ENCODE peak calls at places on chromosomes 3 and 15, in four cellular contexts. One of them, this sample, is unnamed.

GRCh38 chr3:134839990-134840389 is 44.9 kb downstream of the EPHB1 start:
- DNase-seq in adrenal gland: no peak
- DNase-seq in HCT116: no peak
- DNase-seq in CD4-positive, CD25-positive, alpha-beta regulatory T cell: no peak
- DNase-seq in this sample: no peak

GRCh38 chr3:41200669-41201021 is 1.3 kb downstream of the CTNNB1 start:
- DNase-seq in CD4-positive, CD25-positive, alpha-beta regulatory T cell: peak; percentile 18
- DNase-seq in adrenal gland: peak; percentile 27
- DNase-seq in HCT116: no peak
- DNase-seq in this sample: no peak

GRCh38 chr3:104878395-104878794 is 488.3 kb upstream of the ALCAM start:
- DNase-seq in HCT116: no peak
- DNase-seq in CD4-positive, CD25-positive, alpha-beta regulatory T cell: no peak
- DNase-seq in adrenal gland: no peak
- DNase-seq in this sample: no peak

GRCh38 chr15:38683382-38684242 is 119.0 kb upstream of the RASGRP1 start:
- DNase-seq in CD4-positive, CD25-positive, alpha-beta regulatory T cell: peak; percentile 77
- DNase-seq in adrenal gland: peak; percentile 69
- DNase-seq in HCT116: peak; percentile 27
- DNase-seq in this sample: peak; percentile 53

GRCh38 chr3:183815951-183816475 is 9.4 kb downstream of the MAP6D1 start:
- DNase-seq in HCT116: no peak
- DNase-seq in CD4-positive, CD25-positive, alpha-beta regulatory T cell: no peak
- DNase-seq in adrenal gland: peak; percentile 1
- DNase-seq in this sample: no peak

GRCh38 chr3:67484085-67484484 is 170.3 kb downstream of the SUCLG2 start:
- DNase-seq in HCT116: no peak
- DNase-seq in adrenal gland: peak; percentile 26
- DNase-seq in CD4-positive, CD25-positive, alpha-beta regulatory T cell: no peak
- DNase-seq in this sample: no peak

GRCh38 chr3:28791713-28792255 is 443.2 kb upstream of the AZI2 start:
- DNase-seq in HCT116: no peak
- DNase-seq in adrenal gland: no peak
- DNase-seq in CD4-positive, CD25-positive, alpha-beta regulatory T cell: no peak
- DNase-seq in this sample: peak; percentile 19

GRCh38 chr15:83845230-83845629 is 191.3 kb downstream of the ADAMTSL3 start:
- DNase-seq in CD4-positive, CD25-positive, alpha-beta regulatory T cell: no peak
- DNase-seq in adrenal gland: no peak
- DNase-seq in HCT116: no peak
- DNase-seq in this sample: no peak

GRCh38 chr15:31326729-31327673 is at the start of gene KLF13:
- DNase-seq in HCT116: no peak
- DNase-seq in adrenal gland: no peak
- DNase-seq in CD4-positive, CD25-positive, alpha-beta regulatory T cell: no peak
- DNase-seq in this sample: peak; percentile 61

GRCh38 chr15:87736401-87736800 is 520.1 kb downstream of the NTRK3 start:
- DNase-seq in CD4-positive, CD25-positive, alpha-beta regulatory T cell: no peak
- DNase-seq in adrenal gland: no peak
- DNase-seq in HCT116: no peak
- DNase-seq in this sample: no peak

GRCh38 chr15:82543155-82543554 is 2.9 kb upstream of the RPS17 start:
- DNase-seq in CD4-positive, CD25-positive, alpha-beta regulatory T cell: no peak
- DNase-seq in HCT116: no peak
- DNase-seq in adrenal gland: no peak
- DNase-seq in this sample: peak; percentile 46

GRCh38 chr3:42525212-42525611 is 22.8 kb downstream of the VIPR1 start:
- DNase-seq in CD4-positive, CD25-positive, alpha-beta regulatory T cell: no peak
- DNase-seq in HCT116: no peak
- DNase-seq in adrenal gland: no peak
- DNase-seq in this sample: no peak
- H3K4me1 ChIP-seq in CD4-positive, CD25-positive, alpha-beta regulatory T cell: peaks cover 44% of the 10 kb centered on the region
- H3K4me1 ChIP-seq in HCT116: no peaks in the 10 kb centered on the region
- H3K4me1 ChIP-seq in adrenal gland: no peaks in the 10 kb centered on the region
- H3K4me1 ChIP-seq in this sample: no peaks in the 10 kb centered on the region

GRCh38 chr15:67100124-67100791 is 34.9 kb downstream of the SMAD3 start:
- DNase-seq in CD4-positive, CD25-positive, alpha-beta regulatory T cell: no peak
- DNase-seq in HCT116: no peak
- DNase-seq in adrenal gland: no peak
- DNase-seq in this sample: no peak
- H3K4me1 ChIP-seq in CD4-positive, CD25-positive, alpha-beta regulatory T cell: peaks cover 83% of the 10 kb centered on the region
- H3K4me1 ChIP-seq in HCT116: peaks cover 72% of the 10 kb centered on the region
- H3K4me1 ChIP-seq in adrenal gland: peaks cover 23% of the 10 kb centered on the region
- H3K4me1 ChIP-seq in this sample: peaks cover 91% of the 10 kb centered on the region

GRCh38 chr3:172315401-172316091 is 132.7 kb downstream of the GHSR start:
- DNase-seq in CD4-positive, CD25-positive, alpha-beta regulatory T cell: no peak
- DNase-seq in adrenal gland: peak; percentile 72
- DNase-seq in HCT116: peak; percentile 35
- DNase-seq in this sample: no peak
- H3K4me1 ChIP-seq in CD4-positive, CD25-positive, alpha-beta regulatory T cell: no peaks in the 10 kb centered on the region
- H3K4me1 ChIP-seq in adrenal gland: peaks cover 72% of the 10 kb centered on the region
- H3K4me1 ChIP-seq in HCT116: peaks cover 34% of the 10 kb centered on the region
- H3K4me1 ChIP-seq in this sample: peaks cover 43% of the 10 kb centered on the region

GRCh38 chr3:46393011-46393410 is 13.9 kb downstream of the CCR5AS start:
- DNase-seq in CD4-positive, CD25-positive, alpha-beta regulatory T cell: no peak
- DNase-seq in adrenal gland: no peak
- DNase-seq in HCT116: no peak
- DNase-seq in this sample: no peak

GRCh38 chr3:46393554-46394434 is 13.1 kb downstream of the CCR5AS start:
- DNase-seq in HCT116: no peak
- DNase-seq in adrenal gland: no peak
- DNase-seq in CD4-positive, CD25-positive, alpha-beta regulatory T cell: no peak
- DNase-seq in this sample: no peak

GRCh38 chr3:46396129-46396528 is 10.7 kb downstream of the CCR5AS start:
- DNase-seq in HCT116: no peak
- DNase-seq in CD4-positive, CD25-positive, alpha-beta regulatory T cell: no peak
- DNase-seq in adrenal gland: no peak
- DNase-seq in this sample: no peak

GRCh38 chr3:46397111-46397510 is 9.8 kb downstream of the CCR5AS start:
- DNase-seq in CD4-positive, CD25-positive, alpha-beta regulatory T cell: no peak
- DNase-seq in adrenal gland: no peak
- DNase-seq in HCT116: no peak
- DNase-seq in this sample: no peak

DNA sequence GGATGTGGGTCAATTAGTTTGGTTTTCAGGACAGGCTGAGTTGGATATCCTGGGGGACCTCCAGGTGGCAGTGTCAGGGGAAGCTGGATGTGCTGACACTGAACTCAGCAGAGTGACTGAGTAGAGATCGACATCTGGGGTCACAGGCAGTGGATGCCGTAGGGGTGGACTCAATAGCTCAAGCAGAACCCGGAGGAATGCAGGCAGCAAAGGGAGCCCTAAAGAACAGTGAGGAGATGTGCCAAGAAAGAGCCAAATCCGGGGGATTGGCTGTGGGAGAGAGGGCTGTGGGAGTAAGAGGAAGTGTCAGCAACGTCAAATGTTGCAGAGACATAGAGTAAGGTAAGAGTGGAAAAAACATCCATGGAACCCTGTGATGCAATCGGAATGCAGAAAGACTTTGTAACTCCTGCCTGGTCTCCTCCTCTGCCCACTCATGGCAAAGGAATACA is 11.6 kb downstream of the CCR5AS start:
- DNase-seq in HCT116: no peak
- DNase-seq in CD4-positive, CD25-positive, alpha-beta regulatory T cell: no peak
- DNase-seq in adrenal gland: no peak
- DNase-seq in this sample: no peak
- H3K4me1 ChIP-seq in HCT116: no peaks in the 10 kb centered on the region
- H3K4me1 ChIP-seq in CD4-positive, CD25-positive, alpha-beta regulatory T cell: no peaks in the 10 kb centered on the region
- H3K4me1 ChIP-seq in adrenal gland: no peaks in the 10 kb centered on the region
- H3K4me1 ChIP-seq in this sample: peaks cover 12% of the 10 kb centered on the region

DNA sequence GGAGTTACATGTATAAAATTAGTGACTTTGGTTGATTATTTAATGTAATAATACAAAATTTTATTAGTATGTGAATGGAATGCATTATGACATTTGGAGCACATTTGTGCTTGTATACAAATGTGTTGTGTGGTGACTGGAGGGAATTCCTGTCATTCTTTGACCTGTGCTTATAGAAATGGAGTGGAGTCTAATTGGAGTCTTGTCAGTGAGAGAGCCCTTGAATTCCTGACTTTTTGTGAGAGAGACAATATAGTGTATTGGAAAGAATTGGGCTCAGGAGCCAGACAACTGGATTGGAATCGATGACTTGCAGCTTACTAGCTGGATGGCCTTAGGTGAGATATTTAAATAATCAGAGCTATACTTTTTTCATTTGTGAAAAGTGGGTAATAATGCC is 9.4 kb downstream of the TCF12 start:
- DNase-seq in CD4-positive, CD25-positive, alpha-beta regulatory T cell: no peak
- DNase-seq in HCT116: no peak
- DNase-seq in adrenal gland: no peak
- DNase-seq in this sample: no peak
- H3K4me1 ChIP-seq in CD4-positive, CD25-positive, alpha-beta regulatory T cell: peaks cover 54% of the 10 kb centered on the region
- H3K4me1 ChIP-seq in HCT116: peaks cover 18% of the 10 kb centered on the region
- H3K4me1 ChIP-seq in adrenal gland: peaks cover 67% of the 10 kb centered on the region
- H3K4me1 ChIP-seq in this sample: peaks cover 49% of the 10 kb centered on the region